ENCODE peak calls at places on chromosomes 13 and 19, in ten cellular contexts. One of them, this sample, is unnamed.

GRCh38 chr19:5694167-5694951 is 4.3 kb downstream of the RPL36 start:
- DNase-seq in esophagus squamous epithelium: no peak
- DNase-seq in foreskin fibroblast: no peak
- DNase-seq in WTC11: no peak
- DNase-seq in epithelial cell of esophagus: no peak
- DNase-seq in esophagus muscularis mucosa: no peak
- DNase-seq in mucosa of descending colon: no peak
- DNase-seq in A549: no peak
- DNase-seq in left ventricle myocardium inferior: no peak
- DNase-seq in activated B cell treated with CpG ODN at 0.5 μM for 24 hours: no peak
- DNase-seq in this sample: no peak

GRCh38 chr13:96248103-96248502 is 158.2 kb downstream of the HS6ST3 start:
- DNase-seq in epithelial cell of esophagus: no peak
- DNase-seq in A549: no peak
- DNase-seq in esophagus squamous epithelium: no peak
- DNase-seq in mucosa of descending colon: no peak
- DNase-seq in foreskin fibroblast: no peak
- DNase-seq in esophagus muscularis mucosa: no peak
- DNase-seq in WTC11: no peak
- DNase-seq in activated B cell treated with CpG ODN at 0.5 μM for 24 hours: no peak
- DNase-seq in left ventricle myocardium inferior: no peak
- DNase-seq in this sample: no peak

GRCh38 chr13:114199961-114200672 is 21.1 kb downstream of the CFAP97D2 start:
- DNase-seq in WTC11: no peak
- DNase-seq in A549: no peak
- DNase-seq in activated B cell treated with CpG ODN at 0.5 μM for 24 hours: no peak
- DNase-seq in mucosa of descending colon: no peak
- DNase-seq in foreskin fibroblast: peak; percentile 18
- DNase-seq in left ventricle myocardium inferior: no peak
- DNase-seq in esophagus squamous epithelium: no peak
- DNase-seq in esophagus muscularis mucosa: no peak
- DNase-seq in epithelial cell of esophagus: no peak
- DNase-seq in this sample: no peak

GRCh38 chr13:34176636-34177035 is 358.7 kb downstream of the RFC3 start:
- DNase-seq in esophagus muscularis mucosa: no peak
- DNase-seq in left ventricle myocardium inferior: no peak
- DNase-seq in foreskin fibroblast: no peak
- DNase-seq in WTC11: no peak
- DNase-seq in esophagus squamous epithelium: no peak
- DNase-seq in mucosa of descending colon: no peak
- DNase-seq in activated B cell treated with CpG ODN at 0.5 μM for 24 hours: no peak
- DNase-seq in epithelial cell of esophagus: no peak
- DNase-seq in A549: no peak
- DNase-seq in this sample: no peak

GRCh38 chr13:37340911-37341670 is 235.6 kb upstream of the CSNK1A1L start:
- DNase-seq in left ventricle myocardium inferior: no peak
- DNase-seq in epithelial cell of esophagus: no peak
- DNase-seq in activated B cell treated with CpG ODN at 0.5 μM for 24 hours: no peak
- DNase-seq in A549: no peak
- DNase-seq in mucosa of descending colon: no peak
- DNase-seq in esophagus muscularis mucosa: no peak
- DNase-seq in foreskin fibroblast: no peak
- DNase-seq in esophagus squamous epithelium: no peak
- DNase-seq in WTC11: no peak
- DNase-seq in this sample: no peak

GRCh38 chr19:18408053-18408476 is 10.6 kb upstream of the LRRC25 start:
- DNase-seq in esophagus squamous epithelium: no peak
- DNase-seq in left ventricle myocardium inferior: no peak
- DNase-seq in A549: no peak
- DNase-seq in epithelial cell of esophagus: no peak
- DNase-seq in esophagus muscularis mucosa: no peak
- DNase-seq in activated B cell treated with CpG ODN at 0.5 μM for 24 hours: peak; percentile 81
- DNase-seq in mucosa of descending colon: peak; percentile 83
- DNase-seq in foreskin fibroblast: no peak
- DNase-seq in WTC11: peak; percentile 74
- DNase-seq in this sample: no peak

GRCh38 chr19:10566658-10567410 is 1.0 kb upstream of the KRI1 start:
- DNase-seq in WTC11: no peak
- DNase-seq in foreskin fibroblast: no peak
- DNase-seq in activated B cell treated with CpG ODN at 0.5 μM for 24 hours: peak; percentile 42
- DNase-seq in left ventricle myocardium inferior: no peak
- DNase-seq in esophagus muscularis mucosa: no peak
- DNase-seq in mucosa of descending colon: peak; percentile 52
- DNase-seq in A549: no peak
- DNase-seq in esophagus squamous epithelium: no peak
- DNase-seq in epithelial cell of esophagus: no peak
- DNase-seq in this sample: no peak

GRCh38 chr13:97231832-97232201 is 9.7 kb downstream of the MBNL2 start:
- DNase-seq in esophagus squamous epithelium: no peak
- DNase-seq in epithelial cell of esophagus: no peak
- DNase-seq in WTC11: no peak
- DNase-seq in mucosa of descending colon: no peak
- DNase-seq in left ventricle myocardium inferior: no peak
- DNase-seq in activated B cell treated with CpG ODN at 0.5 μM for 24 hours: no peak
- DNase-seq in foreskin fibroblast: peak; percentile 23
- DNase-seq in A549: no peak
- DNase-seq in esophagus muscularis mucosa: no peak
- DNase-seq in this sample: no peak

GRCh38 chr13:110957931-110958330 is 43.1 kb upstream of the ANKRD10 start:
- DNase-seq in foreskin fibroblast: no peak
- DNase-seq in esophagus muscularis mucosa: no peak
- DNase-seq in activated B cell treated with CpG ODN at 0.5 μM for 24 hours: no peak
- DNase-seq in mucosa of descending colon: no peak
- DNase-seq in A549: no peak
- DNase-seq in WTC11: no peak
- DNase-seq in left ventricle myocardium inferior: no peak
- DNase-seq in epithelial cell of esophagus: no peak
- DNase-seq in esophagus squamous epithelium: no peak
- DNase-seq in this sample: no peak

GRCh38 chr13:110953833-110954532 is 39.1 kb upstream of the ANKRD10 start:
- DNase-seq in esophagus muscularis mucosa: no peak
- DNase-seq in left ventricle myocardium inferior: no peak
- DNase-seq in WTC11: no peak
- DNase-seq in activated B cell treated with CpG ODN at 0.5 μM for 24 hours: no peak
- DNase-seq in esophagus squamous epithelium: no peak
- DNase-seq in epithelial cell of esophagus: no peak
- DNase-seq in A549: no peak
- DNase-seq in mucosa of descending colon: no peak
- DNase-seq in foreskin fibroblast: no peak
- DNase-seq in this sample: no peak

GRCh38 chr13:110953416-110953815 is 38.5 kb upstream of the ANKRD10 start:
- DNase-seq in mucosa of descending colon: no peak
- DNase-seq in foreskin fibroblast: no peak
- DNase-seq in activated B cell treated with CpG ODN at 0.5 μM for 24 hours: no peak
- DNase-seq in left ventricle myocardium inferior: no peak
- DNase-seq in esophagus muscularis mucosa: no peak
- DNase-seq in esophagus squamous epithelium: no peak
- DNase-seq in epithelial cell of esophagus: no peak
- DNase-seq in A549: no peak
- DNase-seq in WTC11: no peak
- DNase-seq in this sample: no peak

GRCh38 chr13:110960219-110960618 is 45.4 kb upstream of the ANKRD10 start:
- DNase-seq in WTC11: no peak
- DNase-seq in activated B cell treated with CpG ODN at 0.5 μM for 24 hours: no peak
- DNase-seq in left ventricle myocardium inferior: no peak
- DNase-seq in epithelial cell of esophagus: no peak
- DNase-seq in esophagus muscularis mucosa: no peak
- DNase-seq in esophagus squamous epithelium: no peak
- DNase-seq in mucosa of descending colon: no peak
- DNase-seq in A549: no peak
- DNase-seq in foreskin fibroblast: no peak
- DNase-seq in this sample: no peak

GRCh38 chr13:110957181-110957884 is 42.5 kb upstream of the ANKRD10 start:
- DNase-seq in left ventricle myocardium inferior: no peak
- DNase-seq in foreskin fibroblast: peak; percentile 19
- DNase-seq in activated B cell treated with CpG ODN at 0.5 μM for 24 hours: no peak
- DNase-seq in esophagus muscularis mucosa: no peak
- DNase-seq in WTC11: peak; percentile 55
- DNase-seq in epithelial cell of esophagus: no peak
- DNase-seq in A549: no peak
- DNase-seq in esophagus squamous epithelium: no peak
- DNase-seq in mucosa of descending colon: no peak
- DNase-seq in this sample: no peak
- TF ChIP-seq CTCF in left ventricle myocardium inferior: peak; percentile 17
- TF ChIP-seq CTCF in foreskin fibroblast: no peak
- TF ChIP-seq CTCF in activated B cell treated with CpG ODN at 0.5 μM for 24 hours: no peak
- TF ChIP-seq CTCF in esophagus muscularis mucosa: no peak
- TF ChIP-seq CTCF in WTC11: peak; percentile 50
- TF ChIP-seq CTCF in epithelial cell of esophagus: no peak
- TF ChIP-seq CTCF in A549: no peak
- TF ChIP-seq CTCF in esophagus squamous epithelium: no peak
- TF ChIP-seq CTCF in mucosa of descending colon: no peak
- TF ChIP-seq CTCF in this sample: peak; percentile 28

GRCh38 chr13:79340490-79340889 is 65.6 kb downstream of the RBM26 start:
- DNase-seq in epithelial cell of esophagus: no peak
- DNase-seq in foreskin fibroblast: no peak
- DNase-seq in A549: no peak
- DNase-seq in left ventricle myocardium inferior: no peak
- DNase-seq in esophagus muscularis mucosa: no peak
- DNase-seq in esophagus squamous epithelium: no peak
- DNase-seq in mucosa of descending colon: no peak
- DNase-seq in activated B cell treated with CpG ODN at 0.5 μM for 24 hours: no peak
- DNase-seq in WTC11: no peak
- DNase-seq in this sample: no peak
- TF ChIP-seq CTCF in epithelial cell of esophagus: no peak
- TF ChIP-seq CTCF in foreskin fibroblast: no peak
- TF ChIP-seq CTCF in A549: no peak
- TF ChIP-seq CTCF in left ventricle myocardium inferior: no peak
- TF ChIP-seq CTCF in esophagus muscularis mucosa: no peak
- TF ChIP-seq CTCF in esophagus squamous epithelium: no peak
- TF ChIP-seq CTCF in mucosa of descending colon: no peak
- TF ChIP-seq CTCF in activated B cell treated with CpG ODN at 0.5 μM for 24 hours: no peak
- TF ChIP-seq CTCF in WTC11: no peak
- TF ChIP-seq CTCF in this sample: peak; percentile 9

GRCh38 chr13:29423050-29423449 is 172.4 kb downstream of the SLC7A1 start:
- DNase-seq in WTC11: no peak
- DNase-seq in activated B cell treated with CpG ODN at 0.5 μM for 24 hours: no peak
- DNase-seq in esophagus muscularis mucosa: no peak
- DNase-seq in esophagus squamous epithelium: no peak
- DNase-seq in mucosa of descending colon: no peak
- DNase-seq in foreskin fibroblast: no peak
- DNase-seq in A549: no peak
- DNase-seq in epithelial cell of esophagus: no peak
- DNase-seq in left ventricle myocardium inferior: no peak
- DNase-seq in this sample: no peak

GRCh38 chr13:29422015-29422414 is 173.5 kb downstream of the SLC7A1 start:
- DNase-seq in esophagus muscularis mucosa: no peak
- DNase-seq in WTC11: no peak
- DNase-seq in epithelial cell of esophagus: no peak
- DNase-seq in esophagus squamous epithelium: no peak
- DNase-seq in A549: no peak
- DNase-seq in mucosa of descending colon: no peak
- DNase-seq in activated B cell treated with CpG ODN at 0.5 μM for 24 hours: no peak
- DNase-seq in foreskin fibroblast: no peak
- DNase-seq in left ventricle myocardium inferior: no peak
- DNase-seq in this sample: no peak

GRCh38 chr13:29418026-29418425 is 177.5 kb downstream of the SLC7A1 start:
- DNase-seq in foreskin fibroblast: no peak
- DNase-seq in left ventricle myocardium inferior: no peak
- DNase-seq in esophagus squamous epithelium: no peak
- DNase-seq in esophagus muscularis mucosa: no peak
- DNase-seq in activated B cell treated with CpG ODN at 0.5 μM for 24 hours: no peak
- DNase-seq in WTC11: no peak
- DNase-seq in mucosa of descending colon: no peak
- DNase-seq in epithelial cell of esophagus: no peak
- DNase-seq in A549: no peak
- DNase-seq in this sample: no peak
- TF ChIP-seq CTCF in foreskin fibroblast: no peak
- TF ChIP-seq CTCF in left ventricle myocardium inferior: no peak
- TF ChIP-seq CTCF in esophagus squamous epithelium: no peak
- TF ChIP-seq CTCF in esophagus muscularis mucosa: no peak
- TF ChIP-seq CTCF in activated B cell treated with CpG ODN at 0.5 μM for 24 hours: no peak
- TF ChIP-seq CTCF in WTC11: no peak
- TF ChIP-seq CTCF in mucosa of descending colon: no peak
- TF ChIP-seq CTCF in epithelial cell of esophagus: no peak
- TF ChIP-seq CTCF in A549: no peak
- TF ChIP-seq CTCF in this sample: no peak

GRCh38 chr19:7458675-7459074 is 30.2 kb downstream of the PEX11G start:
- DNase-seq in foreskin fibroblast: no peak
- DNase-seq in epithelial cell of esophagus: no peak
- DNase-seq in esophagus squamous epithelium: no peak
- DNase-seq in A549: no peak
- DNase-seq in left ventricle myocardium inferior: no peak
- DNase-seq in WTC11: no peak
- DNase-seq in mucosa of descending colon: no peak
- DNase-seq in activated B cell treated with CpG ODN at 0.5 μM for 24 hours: no peak
- DNase-seq in esophagus muscularis mucosa: no peak
- DNase-seq in this sample: no peak

GRCh38 chr19:7459773-7460172 is 29.1 kb downstream of the PEX11G start:
- DNase-seq in WTC11: no peak
- DNase-seq in A549: no peak
- DNase-seq in esophagus muscularis mucosa: no peak
- DNase-seq in activated B cell treated with CpG ODN at 0.5 μM for 24 hours: no peak
- DNase-seq in foreskin fibroblast: no peak
- DNase-seq in epithelial cell of esophagus: no peak
- DNase-seq in left ventricle myocardium inferior: no peak
- DNase-seq in mucosa of descending colon: no peak
- DNase-seq in esophagus squamous epithelium: no peak
- DNase-seq in this sample: no peak

GRCh38 chr19:7460562-7460966 is 28.3 kb downstream of the PEX11G start:
- DNase-seq in esophagus muscularis mucosa: no peak
- DNase-seq in foreskin fibroblast: no peak
- DNase-seq in WTC11: no peak
- DNase-seq in left ventricle myocardium inferior: no peak
- DNase-seq in epithelial cell of esophagus: peak; percentile 71
- DNase-seq in A549: no peak
- DNase-seq in esophagus squamous epithelium: no peak
- DNase-seq in mucosa of descending colon: no peak
- DNase-seq in activated B cell treated with CpG ODN at 0.5 μM for 24 hours: no peak
- DNase-seq in this sample: no peak

GRCh38 chr19:7463575-7463974 is 25.3 kb downstream of the PEX11G start:
- DNase-seq in foreskin fibroblast: no peak
- DNase-seq in left ventricle myocardium inferior: no peak
- DNase-seq in epithelial cell of esophagus: no peak
- DNase-seq in WTC11: no peak
- DNase-seq in activated B cell treated with CpG ODN at 0.5 μM for 24 hours: no peak
- DNase-seq in A549: no peak
- DNase-seq in esophagus muscularis mucosa: no peak
- DNase-seq in mucosa of descending colon: no peak
- DNase-seq in esophagus squamous epithelium: no peak
- DNase-seq in this sample: no peak

DNA sequence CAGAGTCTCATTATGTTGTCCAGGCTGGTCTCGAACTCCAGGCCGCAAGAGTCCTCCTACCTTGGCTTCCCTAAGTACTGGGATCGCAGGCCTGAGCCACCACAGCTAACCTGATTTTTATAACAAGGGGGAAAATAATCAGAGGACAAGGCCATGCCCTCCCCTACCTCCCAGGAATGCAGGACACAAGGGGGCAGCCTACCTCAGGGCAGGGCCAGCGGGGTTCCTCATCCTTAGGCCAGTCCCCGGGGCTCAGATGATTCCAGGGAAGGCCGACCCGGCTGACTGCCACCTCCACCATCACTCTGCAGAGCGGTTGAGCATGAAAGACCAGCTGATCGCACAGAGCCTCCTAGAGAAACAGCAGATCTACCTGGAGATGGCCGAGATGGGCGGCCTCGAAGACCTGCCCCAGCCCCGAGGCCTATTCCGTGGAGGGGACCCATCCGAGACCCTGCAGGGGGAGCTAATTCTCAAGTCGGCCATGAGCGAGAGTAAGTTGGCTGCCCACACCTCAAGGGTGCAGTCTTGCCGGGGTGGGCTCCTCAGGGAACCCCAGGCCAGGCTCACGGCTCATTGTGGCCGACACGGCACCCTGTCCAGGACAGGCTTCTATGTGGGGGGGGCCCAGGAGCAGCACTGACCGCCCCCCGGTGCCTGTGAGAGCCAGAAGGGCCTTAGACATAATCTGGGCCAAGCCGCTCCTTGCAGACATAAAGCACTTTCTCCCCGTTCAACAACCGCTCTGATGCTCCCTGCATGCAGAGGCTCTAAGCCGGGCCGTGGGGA is 26.8 kb downstream of the PEX11G start:
- DNase-seq in esophagus squamous epithelium: no peak
- DNase-seq in esophagus muscularis mucosa: no peak
- DNase-seq in activated B cell treated with CpG ODN at 0.5 μM for 24 hours: no peak
- DNase-seq in foreskin fibroblast: no peak
- DNase-seq in epithelial cell of esophagus: no peak
- DNase-seq in mucosa of descending colon: no peak
- DNase-seq in WTC11: peak; percentile 56
- DNase-seq in left ventricle myocardium inferior: no peak
- DNase-seq in A549: no peak
- DNase-seq in this sample: no peak
- TF ChIP-seq CTCF in esophagus squamous epithelium: no peak
- TF ChIP-seq CTCF in esophagus muscularis mucosa: no peak
- TF ChIP-seq CTCF in activated B cell treated with CpG ODN at 0.5 μM for 24 hours: no peak
- TF ChIP-seq CTCF in foreskin fibroblast: no peak
- TF ChIP-seq CTCF in epithelial cell of esophagus: no peak
- TF ChIP-seq CTCF in mucosa of descending colon: no peak
- TF ChIP-seq CTCF in WTC11: no peak
- TF ChIP-seq CTCF in left ventricle myocardium inferior: no peak
- TF ChIP-seq CTCF in A549: no peak
- TF ChIP-seq CTCF in this sample: no peak

This sample was measured in progenitor cell of endocrine pancreas.